ENCODE peak calls at places on chromosomes 16 and 17, in four cellular contexts. Y is mesendoderm, G is IMR-90, F is neuronal stem cell. S is an unnamed sample.

GRCh38 chr17:74785096-74785980 is 9.2 kb upstream of the NAT9 start:
- DNase-seq in Y (no peak), G (no peak), F (no peak), S (no peak)

GRCh38 chr16:71961066-71962039 is 38.8 kb downstream of the PKD1L3 start:
- DNase-seq in Y (peak), G (peak), F (peak), S (peak)

GRCh38 chr17:77327566-77328463 is 187.0 kb downstream of the SEC14L1 start:
- DNase-seq in Y (no peak), G (no peak), F (no peak), S (peak)

GRCh38 chr17:32671891-32672290 is 185.1 kb downstream of the CDK5R1 start:
- DNase-seq in Y (no peak), G (no peak), F (no peak), S (no peak)

GRCh38 chr17:8420041-8420934 is 15.4 kb upstream of the NDEL1 start:
- DNase-seq in Y (no peak), G (peak), F (no peak), S (no peak)

GRCh38 chr17:27647755-27648154 is 16.8 kb downstream of the LGALS9 start:
- DNase-seq in Y (no peak), G (no peak), F (no peak), S (no peak)

GRCh38 chr16:7436306-7436705 is 103.7 kb downstream of the RBFOX1 start:
- DNase-seq in Y (no peak), G (no peak), F (no peak), S (no peak)

GRCh38 chr16:86611958-86612357 is 33.6 kb downstream of the FOXL1 start:
- DNase-seq in Y (no peak), G (no peak), F (no peak), S (no peak)

GRCh38 chr16:12588510-12588909 is 215.2 kb downstream of the CPPED1 start:
- DNase-seq in Y (no peak), G (no peak), F (no peak), S (no peak)

GRCh38 chr16:48158296-48158695 is 2.5 kb upstream of the ABCC12 start:
- DNase-seq in Y (peak), G (peak), F (no peak), S (no peak)

GRCh38 chr16:50781043-50781442 is 39.2 kb downstream of the CYLD start:
- DNase-seq in Y (peak), G (peak), F (no peak), S (peak)

GRCh38 chr17:27247071-27247957 is 46.6 kb upstream of the WSB1 start:
- DNase-seq in Y (peak), G (peak), F (no peak), S (no peak)

GRCh38 chr17:57948555-57949420 is 6.4 kb downstream of the CUEDC1 start:
- DNase-seq in Y (peak), G (peak), F (no peak), S (no peak)

GRCh38 chr16:23959801-23960072 is 124.0 kb downstream of the PRKCB start:
- DNase-seq in Y (no peak), G (no peak), F (no peak), S (no peak)

GRCh38 chr17:65554568-65555223 is 6.8 kb downstream of the AXIN2 start:
- DNase-seq in Y (no peak), G (peak), F (no peak), S (no peak)

GRCh38 chr16:27483083-27483437 is 66.7 kb downstream of the GTF3C1 start:
- DNase-seq in Y (no peak), G (no peak), F (no peak), S (no peak)

GRCh38 chr17:46983782-46984181 is 4.7 kb upstream of the RPRML start:
- DNase-seq in Y (peak), G (no peak), F (no peak), S (peak)

GRCh38 chr17:76687278-76688164 is 23.2 kb downstream of the MXRA7 start:
- DNase-seq in Y (no peak), G (no peak), F (no peak), S (no peak)

GRCh38 chr17:80855968-80856862 is 135.4 kb upstream of the CHMP6 start:
- DNase-seq in Y (peak), G (peak), F (no peak), S (no peak)

GRCh38 chr16:68999114-68999513 is 106.3 kb upstream of the HAS3 start:
- DNase-seq in Y (no peak), G (no peak), F (no peak), S (no peak)
- H4K8ac ChIP-seq in Y (no peak), G (no peak), F (no peak), S (no peak)

GRCh38 chr17:4393806-4394205 is 27.3 kb upstream of the UBE2G1 start:
- DNase-seq in Y (no peak), G (no peak), F (no peak), S (no peak)
- H4K8ac ChIP-seq in Y (no peak), G (no peak), F (peak), S (no peak)

GRCh38 chr16:81397879-81398516 is 46.6 kb upstream of the CMIP start:
- DNase-seq in Y (no peak), G (no peak), F (no peak), S (no peak)

GRCh38 chr16:81399909-81400308 is 44.7 kb upstream of the CMIP start:
- DNase-seq in Y (no peak), G (no peak), F (no peak), S (no peak)

GRCh38 chr16:81403208-81403600 is 41.4 kb upstream of the CMIP start:
- DNase-seq in Y (no peak), G (no peak), F (no peak), S (no peak)

GRCh38 chr16:81403601-81404391 is 40.8 kb upstream of the CMIP start:
- DNase-seq in Y (peak), G (peak), F (peak), S (peak)

DNA sequence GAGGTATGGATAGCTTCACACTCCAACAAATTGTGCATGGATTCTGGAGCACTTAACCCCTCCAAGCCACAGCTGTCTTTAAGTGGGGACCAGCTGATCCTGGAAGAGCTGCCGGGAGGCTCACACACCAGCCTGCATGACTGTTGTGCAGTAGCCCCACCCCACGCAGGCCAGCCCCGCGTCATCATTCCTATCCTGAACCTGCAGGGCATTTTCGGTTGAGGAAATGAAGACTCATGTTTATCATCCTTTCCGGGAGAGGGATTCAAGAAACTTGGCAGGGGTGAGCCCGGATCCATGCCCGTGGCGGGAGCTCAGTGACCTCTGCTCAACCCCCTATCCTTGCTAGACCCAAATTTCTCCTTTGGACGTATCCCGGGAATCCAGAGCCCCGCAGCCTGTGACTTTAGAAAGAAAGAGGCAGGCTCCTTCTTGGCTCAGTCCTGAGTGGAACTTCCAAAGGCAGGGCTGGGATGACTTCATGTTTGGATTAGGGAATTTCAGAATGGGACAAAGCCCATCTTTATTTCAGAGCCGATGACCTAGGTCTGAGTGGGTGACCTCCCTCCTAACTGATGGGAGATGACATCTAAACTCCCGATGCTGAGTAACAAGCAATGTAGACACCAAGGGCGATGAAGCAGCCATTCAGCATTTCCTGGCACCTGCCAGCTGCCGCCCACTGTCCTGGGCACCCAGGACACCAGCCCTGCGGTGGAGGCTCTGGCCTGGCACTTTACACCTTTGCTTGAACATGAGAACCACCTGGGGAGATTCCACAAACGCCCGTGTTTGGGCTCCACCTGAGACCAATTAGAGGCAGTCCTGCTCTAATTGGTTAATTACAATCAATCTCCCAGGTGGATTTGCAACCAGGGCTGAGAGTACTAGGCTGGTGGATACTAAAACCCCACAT is 43.3 kb upstream of the CMIP start:
- DNase-seq in Y (no peak), G (peak), F (no peak), S (no peak)
- H4K8ac ChIP-seq in Y (no peak), G (no peak), F (no peak), S (no peak)

GRCh38 chr17:18980682-18981384 is 23.7 kb downstream of the FAM83G start:
- DNase-seq in Y (peak), G (peak), F (no peak), S (no peak)
- H4K8ac ChIP-seq in Y (no peak), G (peak), F (no peak), S (no peak)

GRCh38 chr17:16991349-16992009 is 19.6 kb upstream of the TNFRSF13B start:
- DNase-seq in Y (peak), G (peak), F (peak), S (peak)
- H4K8ac ChIP-seq in Y (no peak), G (no peak), F (no peak), S (no peak)

DNA sequence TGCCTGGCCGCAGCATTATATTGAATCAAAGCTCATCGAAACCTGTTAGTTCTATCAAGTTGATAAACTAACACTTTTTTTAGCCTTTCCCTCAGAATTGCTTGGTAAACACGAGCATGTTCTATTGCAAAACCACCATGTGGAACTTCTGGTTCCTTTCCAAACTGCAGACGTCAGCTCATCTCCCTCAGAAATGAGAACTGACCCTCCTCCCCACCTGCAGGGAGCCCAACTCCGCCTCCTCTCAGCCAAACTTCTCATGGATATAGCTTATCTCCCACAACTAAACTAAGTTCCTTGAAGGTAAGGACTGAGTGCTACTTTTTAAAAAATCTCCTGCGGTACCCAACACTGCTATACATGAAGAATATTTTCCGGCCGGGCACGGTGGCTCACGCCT is 6.7 kb downstream of the SHMT1 start:
- DNase-seq in Y (no peak), G (peak), F (no peak), S (no peak)
- H4K8ac ChIP-seq in Y (no peak), G (no peak), F (no peak), S (no peak)

DNA sequence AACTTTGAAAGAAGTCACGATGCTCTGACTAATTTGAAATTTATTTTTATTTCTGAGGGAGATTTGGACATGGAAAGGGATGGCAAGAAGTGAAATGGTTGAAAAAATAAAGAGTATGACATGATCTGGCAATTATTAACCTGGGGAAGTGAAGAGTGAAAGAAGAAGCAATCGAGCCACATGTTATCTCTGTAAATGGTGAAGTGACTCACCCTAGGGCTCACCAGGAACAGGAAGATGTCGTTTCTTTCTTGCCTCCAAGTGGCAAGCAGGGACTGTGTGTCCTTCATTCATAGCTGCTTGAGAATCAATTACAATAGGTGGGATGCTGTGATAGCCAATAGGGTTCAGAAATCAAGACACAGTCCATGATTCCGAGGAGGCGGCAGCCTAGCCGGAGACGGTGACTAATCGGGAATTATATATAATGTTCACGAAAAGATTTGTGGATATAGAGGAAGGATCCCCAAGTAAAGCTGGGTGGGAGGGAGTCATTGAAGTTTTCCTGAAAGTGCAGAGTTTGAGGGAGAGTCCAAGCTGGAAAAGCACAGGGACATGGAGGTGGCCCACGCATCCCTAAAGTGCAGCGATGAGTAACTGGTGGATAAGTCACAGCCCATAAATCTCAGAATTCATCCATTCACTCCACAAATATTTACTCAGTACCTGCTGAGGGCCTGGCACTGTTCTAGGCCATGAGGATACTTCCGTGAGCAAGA is 18.2 kb upstream of the KRT20 start:
- DNase-seq in Y (no peak), G (peak), F (no peak), S (no peak)
- H4K8ac ChIP-seq in Y (no peak), G (peak), F (no peak), S (no peak)

DNA sequence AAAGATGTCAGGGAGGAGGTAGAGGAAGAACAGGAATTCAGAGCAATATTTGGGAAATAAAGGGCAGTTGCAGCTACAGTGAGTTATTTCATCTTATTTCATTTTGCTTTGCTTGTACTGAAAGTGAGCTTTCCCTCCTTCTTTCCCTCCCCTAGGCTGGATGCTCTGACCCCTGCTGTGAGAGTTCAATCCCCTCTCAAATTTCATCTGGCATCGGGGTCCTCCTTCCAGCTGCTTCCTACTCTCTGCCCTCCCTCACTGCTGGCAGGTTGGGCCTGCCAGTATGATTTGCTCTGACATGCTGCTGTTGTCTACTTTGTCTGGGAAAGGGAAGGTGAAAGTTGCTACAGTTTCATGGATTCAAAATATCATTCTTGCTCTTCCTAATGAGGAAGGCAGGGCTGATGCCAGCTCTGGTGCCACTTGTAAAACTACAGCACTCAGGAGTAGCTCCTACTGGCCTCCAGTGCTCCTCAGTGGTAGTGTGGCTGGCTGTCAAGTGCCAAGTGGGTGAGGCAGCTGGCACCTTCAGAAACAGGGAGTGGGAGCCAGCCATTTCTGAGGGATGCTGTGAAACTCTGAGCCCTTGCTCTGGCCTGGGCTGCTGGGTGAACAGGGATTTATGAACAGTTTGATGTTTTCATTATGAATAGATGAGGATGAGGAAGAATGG is 408.6 kb downstream of the HAPSTR1 start:
- DNase-seq in Y (peak), G (no peak), F (peak), S (peak)
- H4K8ac ChIP-seq in Y (no peak), G (no peak), F (no peak), S (no peak)

DNA sequence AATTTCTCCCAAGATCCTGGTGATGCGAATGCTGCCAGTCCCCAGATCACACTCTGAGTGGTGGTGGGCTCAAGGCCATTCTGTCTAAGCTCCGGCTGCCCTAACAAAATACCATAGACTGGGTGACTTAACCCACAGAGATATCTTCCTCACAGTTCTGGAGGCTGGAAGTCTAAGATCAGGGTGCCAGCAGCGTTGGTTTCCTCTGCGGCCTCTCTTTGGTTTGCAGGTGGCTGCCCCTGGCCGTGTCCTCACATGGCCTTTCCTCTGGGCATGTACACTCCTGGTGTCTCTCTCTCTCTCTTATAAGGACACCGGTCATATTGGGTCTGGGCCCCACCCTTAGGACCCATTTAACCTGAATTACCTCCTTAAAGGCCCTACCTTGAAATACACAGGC is 89.9 kb downstream of the CRISPLD2 start:
- DNase-seq in Y (no peak), G (no peak), F (no peak), S (no peak)
- H4K8ac ChIP-seq in Y (no peak), G (no peak), F (no peak), S (no peak)

S was measured in H9.